ENCODE peak calls at places on chromosomes 12 and 14, in six cellular contexts. L is A549, C is IMR-90, I is GM12878, J is HepG2, G is K562. S is an unnamed sample.

GRCh38 chr14:52338282-52338681 is 24.2 kb downstream of the PTGER2 start:
- DNase-seq in J (peak), I (no peak), L (peak), C (peak), G (no peak), S (no peak)

GRCh38 chr12:63882844-63883243 is 38.3 kb downstream of the SRGAP1 start:
- DNase-seq in I (no peak), G (no peak), L (no peak), J (no peak), C (peak), S (peak)

GRCh38 chr12:89662623-89663022 is 46.0 kb downstream of the ATP2B1 start:
- DNase-seq in L (no peak), I (no peak), C (no peak), G (no peak), J (no peak), S (no peak)

GRCh38 chr12:130838951-130839769 is at the start of gene STX2:
- DNase-seq in G (peak), I (peak), J (peak), L (peak), C (peak), S (peak)

GRCh38 chr12:108850854-108851573 is 6.4 kb downstream of the SSH1 start:
- DNase-seq in L (peak), G (peak), I (peak), C (peak), J (no peak), S (no peak)

GRCh38 chr12:111056618-111057521 is 136.5 kb upstream of the MYL2 start:
- DNase-seq in J (no peak), G (peak), I (peak), C (no peak), L (no peak), S (no peak)

GRCh38 chr14:93045211-93045674 is 70.5 kb downstream of the ITPK1 start:
- DNase-seq in I (no peak), J (peak), C (no peak), G (peak), L (no peak), S (no peak)

GRCh38 chr12:120540445-120540844 is 6.3 kb downstream of the RNF10 start:
- DNase-seq in L (no peak), I (no peak), G (peak), J (no peak), C (peak), S (no peak)

GRCh38 chr12:118060301-118061010 is 523 bp downstream of the WSB2 start:
- DNase-seq in I (no peak), C (no peak), G (peak), L (peak), J (no peak), S (peak)

GRCh38 chr14:21101802-21102413 is 1.0 kb downstream of the TMEM253 start:
- DNase-seq in G (peak), C (no peak), I (no peak), L (no peak), J (no peak), S (no peak)

GRCh38 chr14:26896447-26896846 is 298.6 kb upstream of the NOVA1 start:
- DNase-seq in J (no peak), C (peak), L (no peak), I (no peak), G (no peak), S (no peak)

GRCh38 chr12:6954754-6955461 is 3.8 kb downstream of the PTPN6 start:
- DNase-seq in I (no peak), L (no peak), J (no peak), G (no peak), C (no peak), S (no peak)

GRCh38 chr12:47949441-47950341 is 13.7 kb upstream of the TMEM106C start:
- DNase-seq in C (peak), L (peak), G (peak), J (peak), I (no peak), S (peak)

GRCh38 chr12:122851820-122852219 is 16.6 kb downstream of the HIP1R start:
- DNase-seq in I (no peak), G (no peak), J (no peak), C (peak), L (no peak), S (no peak)

GRCh38 chr12:107326237-107326636 is 232.9 kb upstream of the CRY1 start:
- DNase-seq in G (no peak), C (no peak), L (no peak), J (no peak), I (no peak), S (no peak)

GRCh38 chr12:127107744-127108143 is 1159.2 kb upstream of the TMEM132C start:
- DNase-seq in I (no peak), C (no peak), J (no peak), G (no peak), L (no peak), S (no peak)

GRCh38 chr14:88128811-88129210 is 123.9 kb downstream of the GPR65 start:
- DNase-seq in J (no peak), L (no peak), G (no peak), C (no peak), I (no peak), S (no peak)

GRCh38 chr14:104422301-104423223 is 157.0 kb upstream of the C14orf180 start:
- DNase-seq in C (no peak), G (no peak), L (no peak), J (no peak), I (no peak), S (no peak)

GRCh38 chr12:104507672-104508071 is 50.9 kb downstream of the CHST11 start:
- DNase-seq in C (no peak), J (no peak), I (no peak), L (no peak), G (no peak), S (no peak)

GRCh38 chr12:103495783-103496456 is at the start of gene C12orf42:
- DNase-seq in C (no peak), L (peak), I (peak), G (peak), J (no peak), S (peak)

GRCh38 chr14:93937519-93937918 is 10.4 kb downstream of the FAM181A start:
- DNase-seq in I (no peak), L (no peak), C (no peak), J (no peak), G (no peak), S (no peak)

GRCh38 chr12:116360579-116361403 is 83.3 kb upstream of the MED13L start:
- DNase-seq in L (no peak), J (no peak), C (no peak), G (peak), I (no peak), S (no peak)

GRCh38 chr14:75340921-75341320 is 62.3 kb downstream of the FOS start:
- DNase-seq in G (no peak), J (no peak), L (no peak), C (no peak), I (no peak), S (no peak)

GRCh38 chr14:78700236-78700635 is 530.1 kb downstream of the NRXN3 start:
- DNase-seq in L (no peak), G (no peak), C (no peak), J (no peak), I (no peak), S (no peak)

GRCh38 chr12:94092516-94093241 is 55.7 kb upstream of the PLXNC1 start:
- DNase-seq in G (no peak), I (no peak), C (peak), J (no peak), L (no peak), S (no peak)

GRCh38 chr14:77186911-77187648 is 5.5 kb downstream of the TMEM63C start:
- DNase-seq in C (peak), I (no peak), J (no peak), G (no peak), L (no peak), S (no peak)

GRCh38 chr12:109870648-109871047 is 9.7 kb downstream of the GLTP start:
- DNase-seq in I (no peak), J (no peak), C (peak), G (no peak), L (no peak), S (no peak)

GRCh38 chr12:82089369-82090121 is 268.6 kb downstream of the CCDC59 start:
- DNase-seq in L (no peak), C (no peak), I (no peak), G (no peak), J (no peak), S (no peak)

GRCh38 chr12:1808036-1808797 is 12.1 kb upstream of the LRTM2 start:
- DNase-seq in C (no peak), G (no peak), J (no peak), L (no peak), I (no peak), S (no peak)

GRCh38 chr12:49624919-49625577 is 1.7 kb downstream of the PRPF40B start:
- DNase-seq in I (no peak), L (peak), J (no peak), C (peak), G (peak), S (no peak)

GRCh38 chr14:68571073-68571703 is 221.7 kb downstream of the ZFP36L1 start:
- DNase-seq in G (no peak), J (no peak), C (no peak), I (no peak), L (no peak), S (no peak)

GRCh38 chr12:58393152-58393551 is 451.8 kb downstream of the ATP23 start:
- DNase-seq in C (peak), J (no peak), L (no peak), I (no peak), G (no peak), S (no peak)

GRCh38 chr14:22095845-22096510 is 422.4 kb upstream of the OR4E1 start:
- DNase-seq in L (no peak), J (peak), G (no peak), C (no peak), I (no peak), S (no peak)

GRCh38 chr12:92094751-92095161 is 50.9 kb downstream of the BTG1 start:
- DNase-seq in G (no peak), I (no peak), L (no peak), C (peak), J (no peak), S (no peak)

GRCh38 chr12:92098594-92099370 is 46.9 kb downstream of the BTG1 start:
- DNase-seq in L (no peak), C (no peak), I (no peak), G (no peak), J (peak), S (no peak)

GRCh38 chr12:92096346-92097136 is 49.1 kb downstream of the BTG1 start:
- DNase-seq in J (no peak), G (no peak), C (peak), I (no peak), L (no peak), S (no peak)
- TF ChIP-seq BHLHE40 in J (no peak), G (no peak), C (no peak), I (no peak), L (no peak), S (no peak)

GRCh38 chr14:105470812-105471771 is 3.5 kb upstream of the CRIP2 start:
- DNase-seq in I (no peak), J (no peak), G (no peak), C (no peak), L (no peak), S (peak)

GRCh38 chr14:105473677-105474477 is 744 bp upstream of the CRIP2 start:
- DNase-seq in G (peak), L (peak), J (peak), I (no peak), C (peak), S (peak)

GRCh38 chr14:105473033-105473676 is 1.5 kb upstream of the CRIP2 start:
- DNase-seq in G (no peak), I (no peak), J (no peak), L (no peak), C (no peak), S (no peak)

GRCh38 chr14:105471823-105472495 is 2.7 kb upstream of the CRIP2 start:
- DNase-seq in G (no peak), L (no peak), I (no peak), C (no peak), J (no peak), S (no peak)

DNA sequence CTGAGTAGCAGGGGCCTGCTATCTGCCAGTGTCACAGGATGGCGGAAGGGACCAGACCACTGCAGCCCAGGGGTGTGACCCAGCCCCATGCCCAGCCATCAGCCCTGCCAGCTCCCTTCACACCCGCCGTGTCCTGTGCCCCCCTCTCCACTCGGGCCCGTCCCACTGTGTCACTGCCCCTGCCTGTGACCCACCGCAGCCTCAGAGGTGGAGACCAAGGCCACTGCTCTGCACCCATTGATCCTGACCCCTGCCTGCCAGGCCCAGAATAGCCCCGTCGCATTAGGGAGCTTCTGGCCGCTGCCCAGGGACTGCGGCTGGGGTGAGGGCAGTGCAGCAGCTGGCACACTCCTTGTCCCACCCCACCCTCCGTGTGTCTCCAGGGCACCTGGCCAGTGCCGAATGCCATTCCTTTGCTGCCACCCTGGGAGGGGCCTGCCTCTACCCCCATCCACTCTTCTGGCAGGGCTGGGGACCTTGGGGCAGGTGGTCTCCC is 2.1 kb upstream of the CRIP2 start:
- DNase-seq in C (no peak), I (no peak), J (no peak), G (no peak), L (no peak), S (no peak)
- TF ChIP-seq BHLHE40 in C (no peak), I (no peak), J (no peak), G (no peak), L (no peak), S (no peak)

DNA sequence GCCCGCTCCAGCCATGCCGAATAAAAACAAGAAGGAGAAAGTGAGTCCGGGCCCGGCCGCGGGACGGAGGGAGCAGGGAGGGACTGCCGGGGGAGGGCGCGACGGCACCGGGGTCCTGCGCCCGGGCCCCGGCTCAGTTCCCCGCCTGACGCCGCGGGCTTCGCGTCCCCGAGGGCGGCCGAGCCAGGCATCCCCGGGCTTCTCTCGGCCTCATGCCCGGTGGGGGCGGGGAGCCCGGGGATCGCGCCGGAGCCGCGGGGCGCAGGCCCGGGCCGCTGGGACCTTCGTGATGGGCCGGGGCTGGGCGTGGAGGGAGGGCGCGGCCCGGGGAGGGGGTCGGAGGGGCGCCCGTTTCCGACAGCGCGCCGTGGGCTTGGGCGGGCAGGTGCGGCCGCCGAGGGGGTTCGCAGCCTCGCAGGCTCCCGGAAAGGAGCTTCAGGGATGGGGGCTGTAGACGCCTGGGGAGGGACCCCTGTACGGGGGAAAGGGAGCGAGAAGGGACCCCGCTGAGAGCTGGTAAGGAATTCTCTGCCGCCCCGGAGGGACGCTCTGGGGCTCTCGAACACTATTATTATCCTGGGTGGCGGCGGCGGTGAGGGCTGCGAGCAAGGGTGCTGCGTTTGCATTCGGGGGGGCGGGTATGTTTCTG is 496 bp downstream of the PPP2R5C start:
- DNase-seq in I (no peak), C (no peak), L (peak), J (no peak), G (no peak), S (peak)
- TF ChIP-seq BHLHE40 in I (no peak), C (no peak), L (no peak), J (no peak), G (no peak), S (no peak)

DNA sequence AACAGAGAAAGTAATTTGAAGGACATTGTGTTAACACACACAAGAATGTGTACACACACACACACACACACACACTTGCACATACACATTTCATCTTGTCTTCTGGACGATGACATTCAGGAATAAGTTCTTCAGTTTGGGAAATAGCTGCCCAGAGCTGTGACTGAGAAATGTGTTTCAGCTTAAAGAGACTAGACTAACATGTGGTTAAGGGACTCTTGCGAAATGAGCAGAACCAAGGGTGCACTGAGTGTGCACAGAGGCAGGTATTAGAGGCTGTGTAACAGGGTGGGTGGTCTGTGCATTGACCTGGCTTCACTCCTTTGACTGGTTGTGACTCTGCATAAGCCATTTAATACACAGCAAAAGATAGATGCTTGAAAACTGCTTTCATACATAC is 29.4 kb upstream of the KCNA5 start:
- DNase-seq in I (no peak), G (no peak), J (no peak), L (no peak), C (peak), S (no peak)
- TF ChIP-seq BHLHE40 in I (no peak), G (no peak), J (no peak), L (no peak), C (no peak), S (no peak)

GRCh38 chr12:84764006-84764405 is 148.6 kb downstream of the SLC6A15 start:
- DNase-seq in L (no peak), J (no peak), C (peak), G (no peak), I (no peak), S (no peak)

GRCh38 chr12:84763112-84763511 is 149.5 kb downstream of the SLC6A15 start:
- DNase-seq in C (peak), I (no peak), L (no peak), J (no peak), G (no peak), S (no peak)

GRCh38 chr12:84757978-84758377 is 154.6 kb downstream of the SLC6A15 start:
- DNase-seq in I (no peak), L (no peak), J (no peak), C (peak), G (no peak), S (no peak)

GRCh38 chr12:84756961-84757360 is 155.6 kb downstream of the SLC6A15 start:
- DNase-seq in L (no peak), J (no peak), I (no peak), C (peak), G (no peak), S (no peak)

GRCh38 chr12:84760091-84760490 is 152.5 kb downstream of the SLC6A15 start:
- DNase-seq in G (no peak), I (no peak), J (no peak), L (no peak), C (no peak), S (no peak)
- TF ChIP-seq BHLHE40 in G (no peak), I (no peak), J (no peak), L (no peak), C (no peak), S (no peak)

GRCh38 chr12:65953621-65954020 is 129.3 kb downstream of the HMGA2 start:
- DNase-seq in I (no peak), G (no peak), C (peak), J (no peak), L (no peak), S (no peak)
- TF ChIP-seq BHLHE40 in I (no peak), G (no peak), C (no peak), J (no peak), L (no peak), S (no peak)

DNA sequence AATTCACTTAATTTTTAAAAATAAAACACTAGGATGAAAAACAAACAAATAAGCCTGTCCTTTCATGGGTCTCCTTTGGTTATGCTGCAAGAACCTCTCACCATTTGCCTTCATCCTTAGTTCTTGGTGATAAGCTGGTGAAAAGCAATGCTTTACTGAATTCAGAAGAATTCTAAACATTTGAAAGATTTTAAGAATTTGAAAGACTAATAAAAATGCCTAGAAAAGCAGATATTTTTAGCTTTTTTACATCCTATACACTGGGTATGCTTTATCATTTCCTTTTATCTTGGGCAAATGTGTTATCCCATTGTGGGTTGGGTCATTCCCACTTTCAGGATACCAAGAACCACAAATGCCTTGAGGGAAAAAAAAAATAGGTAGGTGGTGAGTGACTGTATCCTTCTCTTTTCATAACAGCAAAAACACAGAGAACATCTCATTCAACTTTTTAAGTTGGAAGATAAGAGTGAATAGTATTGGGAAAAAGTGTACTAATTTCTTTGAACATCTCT is 197.1 kb upstream of the ABCD2 start:
- DNase-seq in L (no peak), G (no peak), I (no peak), C (no peak), J (no peak), S (no peak)
- TF ChIP-seq BHLHE40 in L (no peak), G (no peak), I (no peak), C (no peak), J (no peak), S (no peak)

GRCh38 chr12:56769868-56770267 is 6.7 kb downstream of the HSD17B6 start:
- DNase-seq in I (no peak), L (no peak), G (no peak), J (no peak), C (no peak), S (no peak)

GRCh38 chr12:56768424-56768823 is 5.3 kb downstream of the HSD17B6 start:
- DNase-seq in L (no peak), G (no peak), I (no peak), J (peak), C (no peak), S (no peak)

GRCh38 chr12:56763753-56764657 is 881 bp downstream of the HSD17B6 start:
- DNase-seq in I (no peak), J (no peak), G (no peak), L (no peak), C (peak), S (no peak)

GRCh38 chr12:56766535-56766934 is 3.4 kb downstream of the HSD17B6 start:
- DNase-seq in I (peak), G (no peak), L (no peak), C (no peak), J (no peak), S (no peak)
- TF ChIP-seq BHLHE40 in I (no peak), G (no peak), L (no peak), C (no peak), J (no peak), S (no peak)

GRCh38 chr14:34682787-34683321 is 31.5 kb downstream of the CFL2 start:
- DNase-seq in I (no peak), C (no peak), J (no peak), G (peak), L (no peak), S (no peak)
- TF ChIP-seq BHLHE40 in I (no peak), C (no peak), J (no peak), G (no peak), L (no peak), S (no peak)

S was measured in HEK293T.